ENCODE peak calls at places on chromosomes 3 and 15, in four cellular contexts. I is T-cell, D is fibroblast of lung, Q is NCI-H345. R is an unnamed sample.

GRCh38 chr3:141960731-141961130 is 84.3 kb downstream of the ATP1B3 start:
- DNase-seq in I (no peak), D (peak; percentile 47), Q (no peak), R (no peak)

GRCh38 chr15:40241305-40242215 is 2.7 kb downstream of the PAK6 start:
- DNase-seq in I (no peak), D (no peak), Q (no peak), R (no peak)

GRCh38 chr3:86563358-86563970 is 427.5 kb downstream of the VGLL3 start:
- DNase-seq in I (no peak), D (peak; percentile 60), Q (peak; percentile 45), R (no peak)

GRCh38 chr3:11168881-11169805 is 14.8 kb downstream of the HRH1 start:
- DNase-seq in I (no peak), D (peak; percentile 54), Q (no peak), R (no peak)

GRCh38 chr15:56052389-56053045 is 59.1 kb upstream of the NEDD4 start:
- DNase-seq in I (peak; percentile 5), D (peak; percentile 77), Q (peak; percentile 3), R (no peak)

GRCh38 chr3:150216041-150216811 is 191.9 kb upstream of the TSC22D2 start:
- DNase-seq in I (no peak), D (peak; percentile 95), Q (peak; percentile 96), R (no peak)

GRCh38 chr3:36065321-36065720 is 315.0 kb upstream of the STAC start:
- DNase-seq in I (no peak), D (no peak), Q (no peak), R (no peak)

GRCh38 chr3:36362973-36363372 is 17.3 kb upstream of the STAC start:
- DNase-seq in I (no peak), D (peak; percentile 29), Q (no peak), R (no peak)

GRCh38 chr3:52038227-52038626 is 18.1 kb downstream of the DUSP7 start:
- DNase-seq in I (no peak), D (no peak), Q (no peak), R (no peak)

GRCh38 chr3:156817931-156818765 is 8.0 kb upstream of the LEKR1 start:
- DNase-seq in I (no peak), D (no peak), Q (no peak), R (no peak)

GRCh38 chr15:96412919-96413231 is 82.4 kb downstream of the NR2F2 start:
- DNase-seq in I (no peak), D (no peak), Q (no peak), R (no peak)

GRCh38 chr3:190519886-190520285 is 6.0 kb downstream of the IL1RAP start:
- DNase-seq in I (no peak), D (no peak), Q (no peak), R (no peak)

GRCh38 chr15:60179786-60180391 is 175.8 kb downstream of the FOXB1 start:
- DNase-seq in I (peak; percentile 2), D (peak; percentile 73), Q (peak; percentile 47), R (no peak)

GRCh38 chr3:183650554-183650953 is 15.1 kb downstream of the KLHL24 start:
- DNase-seq in I (no peak), D (no peak), Q (no peak), R (no peak)

GRCh38 chr3:168678730-168679129 is 583.0 kb upstream of the GOLIM4 start:
- DNase-seq in I (no peak), D (no peak), Q (no peak), R (no peak)

GRCh38 chr3:51992017-51992682 is 3.5 kb downstream of the RPL29 start:
- DNase-seq in I (no peak), D (no peak), Q (no peak), R (no peak)